ENCODE peak calls at places on chromosome 15, in four cellular contexts. One of them, this sample, is unnamed.

GRCh38 chr15:82804575-82804949 is 1.3 kb downstream of the FSD2 start:
- DNase-seq in uterus: no peak
- DNase-seq in right lobe of liver: no peak
- DNase-seq in adrenal gland: no peak
- DNase-seq in this sample: no peak

GRCh38 chr15:31236184-31237041 is 90.2 kb upstream of the KLF13 start:
- DNase-seq in uterus: peak
- DNase-seq in right lobe of liver: peak
- DNase-seq in adrenal gland: peak
- DNase-seq in this sample: peak

GRCh38 chr15:35019401-35020327 is 31.6 kb upstream of the ZNF770 start:
- DNase-seq in uterus: no peak
- DNase-seq in right lobe of liver: no peak
- DNase-seq in adrenal gland: no peak
- DNase-seq in this sample: no peak

GRCh38 chr15:50247819-50248650 is 17.5 kb downstream of the HDC start:
- DNase-seq in uterus: no peak
- DNase-seq in right lobe of liver: peak
- DNase-seq in adrenal gland: no peak
- DNase-seq in this sample: no peak

GRCh38 chr15:89367485-89368451 is 33.1 kb upstream of the POLG start:
- DNase-seq in uterus: no peak
- DNase-seq in right lobe of liver: no peak
- DNase-seq in adrenal gland: no peak
- DNase-seq in this sample: no peak

GRCh38 chr15:89416339-89417183 is 79.8 kb downstream of the RHCG start:
- DNase-seq in uterus: peak
- DNase-seq in right lobe of liver: peak
- DNase-seq in adrenal gland: peak
- DNase-seq in this sample: no peak

GRCh38 chr15:63050737-63051700 is 8.5 kb downstream of the TPM1 start:
- DNase-seq in uterus: no peak
- DNase-seq in right lobe of liver: no peak
- DNase-seq in adrenal gland: no peak
- DNase-seq in this sample: no peak

GRCh38 chr15:36239509-36239908 is 339.9 kb upstream of the CDIN1 start:
- DNase-seq in uterus: no peak
- DNase-seq in right lobe of liver: no peak
- DNase-seq in adrenal gland: no peak
- DNase-seq in this sample: no peak

GRCh38 chr15:92636950-92637481 is 18.6 kb downstream of the FAM174B start:
- DNase-seq in uterus: no peak
- DNase-seq in right lobe of liver: no peak
- DNase-seq in adrenal gland: no peak
- DNase-seq in this sample: no peak

GRCh38 chr15:22845289-22845900 is 6.9 kb downstream of the NIPA2 start:
- DNase-seq in uterus: no peak
- DNase-seq in right lobe of liver: no peak
- DNase-seq in adrenal gland: no peak
- DNase-seq in this sample: no peak

GRCh38 chr15:57528940-57529565 is 62.7 kb upstream of the MYZAP start:
- DNase-seq in uterus: no peak
- DNase-seq in right lobe of liver: no peak
- DNase-seq in adrenal gland: no peak
- DNase-seq in this sample: no peak

GRCh38 chr15:40545457-40545856 is 19.4 kb downstream of the CCDC32 start:
- DNase-seq in uterus: no peak
- DNase-seq in right lobe of liver: no peak
- DNase-seq in adrenal gland: no peak
- DNase-seq in this sample: no peak

GRCh38 chr15:90644946-90645725 is 72.0 kb upstream of the BLM start:
- DNase-seq in uterus: no peak
- DNase-seq in right lobe of liver: no peak
- DNase-seq in adrenal gland: no peak
- DNase-seq in this sample: no peak

GRCh38 chr15:92819312-92820232 is 80.6 kb upstream of the CHD2 start:
- DNase-seq in uterus: no peak
- DNase-seq in right lobe of liver: no peak
- DNase-seq in adrenal gland: no peak
- DNase-seq in this sample: no peak

DNA sequence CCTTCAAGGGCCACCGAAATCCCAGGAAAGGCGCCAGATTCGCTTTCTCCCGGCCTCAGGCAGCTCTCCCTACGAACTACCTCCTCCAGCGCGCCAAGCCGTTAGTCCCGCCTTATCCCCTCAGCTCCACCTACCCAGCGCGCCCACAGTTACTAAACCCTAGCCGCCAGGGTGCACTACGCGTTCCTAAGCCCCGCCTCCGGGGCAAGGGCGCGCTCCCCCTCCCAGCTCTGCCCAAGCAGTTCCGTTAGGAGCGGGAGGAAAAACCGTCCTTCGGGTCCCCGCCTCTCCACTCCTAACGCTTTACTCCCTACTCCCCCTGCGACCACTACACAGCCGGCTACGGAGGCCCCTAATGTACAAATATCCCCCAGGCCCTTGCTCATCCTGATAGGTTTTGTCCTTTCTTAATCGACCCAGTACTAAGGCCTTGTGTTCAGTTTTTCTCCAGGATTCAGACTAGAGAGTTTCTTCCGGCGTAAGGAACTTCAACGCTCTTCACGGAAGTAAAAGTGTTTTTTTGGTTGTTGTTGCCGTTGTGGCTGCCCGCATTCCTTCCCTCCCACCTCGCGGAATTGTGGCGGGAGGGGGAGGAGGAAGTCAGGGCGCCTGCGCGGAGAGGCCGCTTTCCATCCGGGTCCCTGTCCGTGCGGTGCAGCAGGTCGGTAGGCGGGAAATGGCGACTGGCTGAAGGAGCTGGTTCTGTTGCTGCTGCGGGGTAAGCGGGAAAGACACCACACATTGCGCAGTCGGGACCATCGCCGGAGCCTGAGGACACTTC is at the start of gene CTDSPL2:
- DNase-seq in uterus: peak
- DNase-seq in right lobe of liver: peak
- DNase-seq in adrenal gland: peak
- DNase-seq in this sample: peak
- TF ChIP-seq POLR2A in uterus: peak
- TF ChIP-seq POLR2A in right lobe of liver: peak
- TF ChIP-seq POLR2A in adrenal gland: no peak
- TF ChIP-seq POLR2A in this sample: peak

DNA sequence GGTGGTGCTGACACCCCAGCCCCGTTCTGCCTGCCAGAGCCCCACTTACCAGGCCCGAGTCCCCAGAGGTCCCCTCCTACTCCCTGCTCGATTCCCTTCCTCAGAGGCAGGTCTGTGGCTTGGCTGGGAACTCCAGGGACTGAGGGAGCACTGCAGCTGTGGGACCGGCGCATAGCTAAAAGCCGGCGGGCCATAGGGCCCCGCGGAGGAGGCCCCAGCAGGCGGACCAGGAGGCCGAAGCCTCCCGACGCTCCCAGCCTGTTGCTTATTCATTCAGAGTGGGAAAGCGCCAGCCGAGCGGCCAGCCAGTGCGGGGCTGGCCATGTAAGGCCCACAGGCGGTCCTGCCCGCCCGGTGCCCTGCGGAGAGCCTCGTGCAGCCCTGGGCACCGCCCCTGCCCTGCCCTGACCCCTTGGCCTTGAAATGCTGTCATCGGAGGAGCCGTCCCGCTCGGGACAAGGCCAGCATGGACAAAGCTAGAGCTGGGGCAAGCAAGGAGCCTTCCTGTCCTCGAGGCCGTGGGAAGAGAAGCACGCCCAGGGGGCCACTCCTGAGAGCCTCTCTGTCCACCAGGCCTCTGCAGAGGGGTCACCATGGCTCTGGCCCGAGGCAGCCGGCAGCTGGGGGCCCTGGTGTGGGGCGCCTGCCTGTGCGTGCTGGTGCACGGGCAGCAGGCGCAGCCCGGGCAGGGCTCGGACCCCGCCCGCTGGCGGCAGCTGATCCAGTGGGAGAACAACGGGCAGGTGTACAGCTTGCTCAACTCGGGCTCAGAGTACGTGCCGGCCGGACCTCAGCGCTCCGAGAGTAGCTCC is at the start of gene LOXL1:
- DNase-seq in uterus: peak
- DNase-seq in right lobe of liver: peak
- DNase-seq in adrenal gland: no peak
- DNase-seq in this sample: peak
- H3K27ac ChIP-seq in uterus: peak
- H3K27ac ChIP-seq in right lobe of liver: no peak
- H3K27ac ChIP-seq in adrenal gland: peak
- H3K27ac ChIP-seq in this sample: peak

DNA sequence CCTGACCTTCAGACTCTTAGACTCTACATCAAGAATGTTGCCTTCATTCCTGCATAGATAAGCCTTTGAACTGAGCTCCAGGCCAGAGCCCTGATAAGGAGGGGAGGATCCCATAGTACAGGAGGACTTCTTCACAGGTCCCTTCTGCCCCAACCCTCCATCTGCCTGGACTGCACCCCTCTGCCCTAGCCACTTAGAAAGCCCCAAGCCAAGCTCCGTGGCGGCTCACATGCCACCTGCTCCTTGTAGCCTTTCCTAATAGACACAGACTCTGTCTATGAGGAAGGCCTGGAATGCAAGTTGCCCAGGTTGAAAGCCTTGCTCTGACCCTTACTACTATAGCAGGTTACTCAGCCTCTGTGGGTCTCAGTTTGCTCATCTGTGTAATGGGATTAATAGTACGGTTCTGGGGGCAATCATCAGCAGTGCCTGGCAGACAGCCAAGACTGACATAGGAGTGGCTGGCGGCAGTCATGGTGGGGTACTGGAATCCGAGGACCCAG is 11.6 kb downstream of the PCSK6 start:
- DNase-seq in uterus: no peak
- DNase-seq in right lobe of liver: no peak
- DNase-seq in adrenal gland: no peak
- DNase-seq in this sample: peak
- TF ChIP-seq POLR2A in uterus: no peak
- TF ChIP-seq POLR2A in right lobe of liver: no peak
- TF ChIP-seq POLR2A in adrenal gland: no peak
- TF ChIP-seq POLR2A in this sample: no peak

GRCh38 chr15:99017322-99017701 is 9.7 kb upstream of the PGPEP1L start:
- DNase-seq in uterus: no peak
- DNase-seq in right lobe of liver: no peak
- DNase-seq in adrenal gland: no peak
- DNase-seq in this sample: no peak

GRCh38 chr15:99010743-99011142 is 3.2 kb upstream of the PGPEP1L start:
- DNase-seq in uterus: no peak
- DNase-seq in right lobe of liver: no peak
- DNase-seq in adrenal gland: no peak
- DNase-seq in this sample: no peak

GRCh38 chr15:99016680-99017321 is 9.2 kb upstream of the PGPEP1L start:
- DNase-seq in uterus: no peak
- DNase-seq in right lobe of liver: no peak
- DNase-seq in adrenal gland: no peak
- DNase-seq in this sample: no peak

GRCh38 chr15:99015677-99016568 is 8.3 kb upstream of the PGPEP1L start:
- DNase-seq in uterus: no peak
- DNase-seq in right lobe of liver: peak
- DNase-seq in adrenal gland: no peak
- DNase-seq in this sample: peak

GRCh38 chr15:99014803-99015676 is 7.4 kb upstream of the PGPEP1L start:
- DNase-seq in uterus: peak
- DNase-seq in right lobe of liver: peak
- DNase-seq in adrenal gland: peak
- DNase-seq in this sample: peak
- H3K27ac ChIP-seq in uterus: peak
- H3K27ac ChIP-seq in right lobe of liver: no peak
- H3K27ac ChIP-seq in adrenal gland: no peak
- H3K27ac ChIP-seq in this sample: peak

DNA sequence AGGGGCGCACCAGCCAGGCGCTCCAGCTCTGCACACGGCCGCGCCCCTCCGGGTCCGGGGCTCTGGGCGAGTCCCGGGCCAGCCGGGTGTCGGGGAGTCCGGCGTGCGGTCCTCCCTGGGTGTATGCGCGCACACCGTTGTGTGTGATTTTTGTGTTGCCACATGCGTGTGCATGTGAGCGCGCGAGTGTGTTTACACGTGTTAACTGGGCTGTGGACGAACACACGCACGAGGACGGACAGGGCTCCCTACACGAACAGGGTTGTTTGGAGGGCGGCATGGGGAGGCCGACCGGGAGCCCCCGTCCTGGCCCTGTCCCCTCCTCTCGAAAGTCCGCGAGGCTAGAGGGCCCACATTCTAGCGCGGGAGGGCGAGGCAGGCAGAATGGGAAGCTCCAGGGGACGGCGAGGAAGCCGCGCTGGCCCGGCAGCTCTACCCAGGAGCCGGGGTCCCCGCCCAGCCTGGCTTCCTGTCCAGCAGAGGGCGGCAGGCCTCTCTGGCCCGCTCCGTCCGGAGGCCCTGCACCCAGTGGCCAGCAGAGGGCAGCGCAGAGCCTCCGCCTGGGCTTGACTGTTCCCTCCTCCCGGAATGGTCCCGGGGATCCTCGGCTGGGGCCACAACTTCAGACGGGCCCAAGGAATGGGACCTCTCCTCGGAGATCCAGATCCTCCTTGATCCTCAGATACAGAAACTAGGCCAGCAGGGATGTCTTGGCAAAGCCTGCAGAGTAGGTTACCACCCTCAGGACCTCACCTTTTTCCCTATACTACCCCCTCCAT is 611 bp upstream of the LINGO1 start:
- DNase-seq in uterus: peak
- DNase-seq in right lobe of liver: peak
- DNase-seq in adrenal gland: peak
- DNase-seq in this sample: peak
- TF ChIP-seq POLR2A in uterus: no peak
- TF ChIP-seq POLR2A in right lobe of liver: no peak
- TF ChIP-seq POLR2A in adrenal gland: no peak
- TF ChIP-seq POLR2A in this sample: no peak

GRCh38 chr15:64552281-64552948 is 92.0 kb downstream of the ZNF609 start:
- DNase-seq in uterus: no peak
- DNase-seq in right lobe of liver: no peak
- DNase-seq in adrenal gland: no peak
- DNase-seq in this sample: no peak
- H3K27ac ChIP-seq in uterus: no peak
- H3K27ac ChIP-seq in right lobe of liver: no peak
- H3K27ac ChIP-seq in adrenal gland: no peak
- H3K27ac ChIP-seq in this sample: no peak

GRCh38 chr15:75452968-75453702 is 1.6 kb upstream of the SIN3A start:
- DNase-seq in uterus: peak
- DNase-seq in right lobe of liver: peak
- DNase-seq in adrenal gland: peak
- DNase-seq in this sample: peak
- TF ChIP-seq POLR2A in uterus: no peak
- TF ChIP-seq POLR2A in right lobe of liver: no peak
- TF ChIP-seq POLR2A in adrenal gland: no peak
- TF ChIP-seq POLR2A in this sample: no peak